ENCODE peak calls at places on chromosomes 3 and 15, in seven cellular contexts. One of them, this sample, is unnamed.

GRCh38 chr3:97804471-97804870 is 17.3 kb upstream of the CRYBG3 start:
- DNase-seq in A549: no peak
- DNase-seq in Calu3: no peak
- DNase-seq in bronchial epithelial cell: no peak
- DNase-seq in NB4: no peak
- DNase-seq in HFF-Myc: no peak
- DNase-seq in lower lobe of right lung: no peak
- DNase-seq in this sample: no peak

GRCh38 chr3:24837601-24838000 is 343.0 kb upstream of the THRB start:
- DNase-seq in A549: no peak
- DNase-seq in Calu3: no peak
- DNase-seq in bronchial epithelial cell: no peak
- DNase-seq in NB4: no peak
- DNase-seq in HFF-Myc: no peak
- DNase-seq in lower lobe of right lung: no peak
- DNase-seq in this sample: no peak

GRCh38 chr3:169886671-169887070 is 16.9 kb upstream of the LRRC31 start:
- DNase-seq in A549: no peak
- DNase-seq in Calu3: no peak
- DNase-seq in bronchial epithelial cell: no peak
- DNase-seq in NB4: no peak
- DNase-seq in HFF-Myc: no peak
- DNase-seq in lower lobe of right lung: peak
- DNase-seq in this sample: no peak

GRCh38 chr3:84136425-84136824 is 822.4 kb upstream of the CADM2 start:
- DNase-seq in A549: no peak
- DNase-seq in Calu3: no peak
- DNase-seq in bronchial epithelial cell: peak
- DNase-seq in NB4: no peak
- DNase-seq in HFF-Myc: no peak
- DNase-seq in lower lobe of right lung: no peak
- DNase-seq in this sample: no peak

GRCh38 chr3:46599590-46599989 is 12.7 kb upstream of the FAM240A start:
- DNase-seq in A549: no peak
- DNase-seq in Calu3: no peak
- DNase-seq in bronchial epithelial cell: no peak
- DNase-seq in NB4: no peak
- DNase-seq in HFF-Myc: no peak
- DNase-seq in lower lobe of right lung: no peak
- DNase-seq in this sample: no peak

GRCh38 chr3:15646924-15647511 is 45.5 kb downstream of the BTD start:
- DNase-seq in A549: peak
- DNase-seq in Calu3: no peak
- DNase-seq in bronchial epithelial cell: peak
- DNase-seq in NB4: peak
- DNase-seq in HFF-Myc: peak
- DNase-seq in lower lobe of right lung: no peak
- DNase-seq in this sample: peak

GRCh38 chr3:138097192-138097829 is 18.1 kb downstream of the DZIP1L start:
- DNase-seq in A549: peak
- DNase-seq in Calu3: peak
- DNase-seq in bronchial epithelial cell: no peak
- DNase-seq in NB4: peak
- DNase-seq in HFF-Myc: no peak
- DNase-seq in lower lobe of right lung: no peak
- DNase-seq in this sample: no peak

GRCh38 chr3:61702453-61702852 is 141.1 kb downstream of the PTPRG start:
- DNase-seq in A549: no peak
- DNase-seq in Calu3: no peak
- DNase-seq in bronchial epithelial cell: peak
- DNase-seq in NB4: no peak
- DNase-seq in HFF-Myc: no peak
- DNase-seq in lower lobe of right lung: no peak
- DNase-seq in this sample: peak

GRCh38 chr3:195259564-195260285 is 11.2 kb downstream of the XXYLT1 start:
- DNase-seq in A549: peak
- DNase-seq in Calu3: peak
- DNase-seq in bronchial epithelial cell: peak
- DNase-seq in NB4: peak
- DNase-seq in HFF-Myc: peak
- DNase-seq in lower lobe of right lung: peak
- DNase-seq in this sample: peak

GRCh38 chr15:82750831-82751181 is 41.1 kb upstream of the AP3B2 start:
- DNase-seq in A549: peak
- DNase-seq in Calu3: peak
- DNase-seq in bronchial epithelial cell: peak
- DNase-seq in NB4: no peak
- DNase-seq in HFF-Myc: no peak
- DNase-seq in lower lobe of right lung: no peak
- DNase-seq in this sample: no peak

GRCh38 chr3:170751083-170751893 is 118.7 kb downstream of the RPL22L1 start:
- DNase-seq in A549: peak
- DNase-seq in Calu3: peak
- DNase-seq in bronchial epithelial cell: peak
- DNase-seq in NB4: no peak
- DNase-seq in HFF-Myc: peak
- DNase-seq in lower lobe of right lung: no peak
- DNase-seq in this sample: peak

GRCh38 chr3:127226946-127227842 is 34.3 kb downstream of the PRR23E start:
- DNase-seq in A549: no peak
- DNase-seq in Calu3: no peak
- DNase-seq in bronchial epithelial cell: peak
- DNase-seq in NB4: peak
- DNase-seq in HFF-Myc: no peak
- DNase-seq in lower lobe of right lung: no peak
- DNase-seq in this sample: peak

GRCh38 chr3:194976049-194976451 is 290.4 kb downstream of the FAM43A start:
- DNase-seq in A549: no peak
- DNase-seq in Calu3: no peak
- DNase-seq in bronchial epithelial cell: no peak
- DNase-seq in NB4: no peak
- DNase-seq in HFF-Myc: no peak
- DNase-seq in lower lobe of right lung: peak
- DNase-seq in this sample: no peak

GRCh38 chr3:13708871-13709595 is 160.1 kb downstream of the FBLN2 start:
- DNase-seq in A549: no peak
- DNase-seq in Calu3: no peak
- DNase-seq in bronchial epithelial cell: no peak
- DNase-seq in NB4: no peak
- DNase-seq in HFF-Myc: no peak
- DNase-seq in lower lobe of right lung: no peak
- DNase-seq in this sample: no peak

GRCh38 chr3:136957751-136958288 is at the start of gene IL20RB:
- DNase-seq in A549: no peak
- DNase-seq in Calu3: no peak
- DNase-seq in bronchial epithelial cell: peak
- DNase-seq in NB4: no peak
- DNase-seq in HFF-Myc: no peak
- DNase-seq in lower lobe of right lung: no peak
- DNase-seq in this sample: peak

GRCh38 chr3:66392966-66393485 is 107.8 kb downstream of the LRIG1 start:
- DNase-seq in A549: no peak
- DNase-seq in Calu3: no peak
- DNase-seq in bronchial epithelial cell: no peak
- DNase-seq in NB4: no peak
- DNase-seq in HFF-Myc: no peak
- DNase-seq in lower lobe of right lung: no peak
- DNase-seq in this sample: no peak

GRCh38 chr15:67109141-67110034 is 44.0 kb downstream of the SMAD3 start:
- DNase-seq in A549: peak
- DNase-seq in Calu3: no peak
- DNase-seq in bronchial epithelial cell: no peak
- DNase-seq in NB4: peak
- DNase-seq in HFF-Myc: peak
- DNase-seq in lower lobe of right lung: peak
- DNase-seq in this sample: no peak

GRCh38 chr3:49013113-49013737 is 5.2 kb downstream of the DALRD3 start:
- DNase-seq in A549: no peak
- DNase-seq in Calu3: no peak
- DNase-seq in bronchial epithelial cell: no peak
- DNase-seq in NB4: no peak
- DNase-seq in HFF-Myc: no peak
- DNase-seq in lower lobe of right lung: no peak
- DNase-seq in this sample: peak
- TF ChIP-seq CTCF in A549: no peak
- TF ChIP-seq CTCF in Calu3: no peak
- TF ChIP-seq CTCF in bronchial epithelial cell: no peak
- TF ChIP-seq CTCF in NB4: no peak
- TF ChIP-seq CTCF in HFF-Myc: no peak
- TF ChIP-seq CTCF in lower lobe of right lung: no peak
- TF ChIP-seq CTCF in this sample: no peak

GRCh38 chr3:9826815-9827574 is 16.8 kb downstream of the RPUSD3 start:
- DNase-seq in A549: peak
- DNase-seq in Calu3: peak
- DNase-seq in bronchial epithelial cell: peak
- DNase-seq in NB4: peak
- DNase-seq in HFF-Myc: no peak
- DNase-seq in lower lobe of right lung: peak
- DNase-seq in this sample: no peak
- TF ChIP-seq CTCF in A549: peak
- TF ChIP-seq CTCF in Calu3: no peak
- TF ChIP-seq CTCF in bronchial epithelial cell: peak
- TF ChIP-seq CTCF in NB4: peak
- TF ChIP-seq CTCF in HFF-Myc: peak
- TF ChIP-seq CTCF in lower lobe of right lung: peak
- TF ChIP-seq CTCF in this sample: peak

GRCh38 chr15:28982886-28983285 is 97.1 kb downstream of the APBA2 start:
- DNase-seq in A549: no peak
- DNase-seq in Calu3: no peak
- DNase-seq in bronchial epithelial cell: no peak
- DNase-seq in NB4: no peak
- DNase-seq in HFF-Myc: no peak
- DNase-seq in lower lobe of right lung: no peak
- DNase-seq in this sample: no peak

GRCh38 chr15:28985691-28986090 is 99.9 kb downstream of the APBA2 start:
- DNase-seq in A549: no peak
- DNase-seq in Calu3: no peak
- DNase-seq in bronchial epithelial cell: no peak
- DNase-seq in NB4: no peak
- DNase-seq in HFF-Myc: no peak
- DNase-seq in lower lobe of right lung: no peak
- DNase-seq in this sample: no peak

GRCh38 chr15:28984421-28985375 is 98.9 kb downstream of the APBA2 start:
- DNase-seq in A549: no peak
- DNase-seq in Calu3: no peak
- DNase-seq in bronchial epithelial cell: no peak
- DNase-seq in NB4: peak
- DNase-seq in HFF-Myc: peak
- DNase-seq in lower lobe of right lung: no peak
- DNase-seq in this sample: no peak

GRCh38 chr15:28981921-28982320 is 96.1 kb downstream of the APBA2 start:
- DNase-seq in A549: no peak
- DNase-seq in Calu3: no peak
- DNase-seq in bronchial epithelial cell: no peak
- DNase-seq in NB4: no peak
- DNase-seq in HFF-Myc: no peak
- DNase-seq in lower lobe of right lung: no peak
- DNase-seq in this sample: no peak

DNA sequence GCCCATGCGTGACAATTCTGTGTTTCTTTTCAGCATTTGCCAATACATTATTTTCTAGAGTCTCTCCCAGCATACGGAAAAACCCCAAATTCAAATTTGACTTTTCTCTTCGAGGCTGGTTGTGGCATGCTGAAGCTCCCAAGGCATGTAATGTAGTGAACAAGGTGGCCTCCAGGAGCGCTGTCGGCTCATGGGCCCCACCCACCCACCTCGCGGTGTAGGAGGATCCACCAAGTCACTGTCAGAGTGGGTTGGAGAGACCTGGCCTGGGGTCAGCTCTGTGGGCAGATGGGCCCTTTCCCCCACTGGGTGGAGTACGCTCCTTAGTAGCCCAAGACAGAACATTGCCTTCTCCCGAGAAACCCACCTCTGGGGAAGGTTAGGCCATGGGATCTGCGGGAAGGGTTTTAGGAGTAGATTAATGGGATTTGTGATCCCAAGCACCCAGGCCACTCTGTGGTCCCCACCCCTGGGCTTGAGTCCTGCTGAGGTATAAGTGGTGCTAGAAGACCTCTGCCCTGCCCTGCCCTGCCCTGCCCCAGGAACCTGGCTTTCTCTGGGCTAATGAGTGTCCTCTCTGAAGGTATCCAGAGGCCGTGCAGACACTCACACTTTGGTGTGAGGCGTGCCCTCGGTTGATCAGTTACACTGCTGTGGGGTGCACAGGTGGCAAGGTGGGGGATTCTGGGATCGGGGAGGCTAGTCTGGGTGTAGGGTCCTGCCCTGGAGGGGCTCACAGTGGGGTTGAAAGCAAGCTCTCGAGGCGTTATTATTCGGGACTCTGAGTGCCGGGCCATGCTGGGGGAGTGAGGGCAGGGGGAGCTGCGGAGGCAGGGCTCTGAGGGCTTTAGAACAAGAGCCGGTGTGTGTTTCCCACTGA is 97.9 kb downstream of the APBA2 start:
- DNase-seq in A549: no peak
- DNase-seq in Calu3: no peak
- DNase-seq in bronchial epithelial cell: no peak
- DNase-seq in NB4: no peak
- DNase-seq in HFF-Myc: no peak
- DNase-seq in lower lobe of right lung: no peak
- DNase-seq in this sample: no peak
- TF ChIP-seq CTCF in A549: no peak
- TF ChIP-seq CTCF in Calu3: no peak
- TF ChIP-seq CTCF in bronchial epithelial cell: no peak
- TF ChIP-seq CTCF in NB4: no peak
- TF ChIP-seq CTCF in HFF-Myc: peak
- TF ChIP-seq CTCF in lower lobe of right lung: no peak
- TF ChIP-seq CTCF in this sample: no peak

GRCh38 chr15:34223904-34224596 is 766 bp upstream of the EMC4 start:
- DNase-seq in A549: peak
- DNase-seq in Calu3: no peak
- DNase-seq in bronchial epithelial cell: no peak
- DNase-seq in NB4: peak
- DNase-seq in HFF-Myc: no peak
- DNase-seq in lower lobe of right lung: no peak
- DNase-seq in this sample: no peak
- TF ChIP-seq CTCF in A549: peak
- TF ChIP-seq CTCF in Calu3: no peak
- TF ChIP-seq CTCF in bronchial epithelial cell: no peak
- TF ChIP-seq CTCF in NB4: no peak
- TF ChIP-seq CTCF in HFF-Myc: no peak
- TF ChIP-seq CTCF in lower lobe of right lung: no peak
- TF ChIP-seq CTCF in this sample: no peak

GRCh38 chr15:71109130-71109529 is 6.1 kb upstream of the THSD4 start:
- DNase-seq in A549: no peak
- DNase-seq in Calu3: no peak
- DNase-seq in bronchial epithelial cell: no peak
- DNase-seq in NB4: no peak
- DNase-seq in HFF-Myc: no peak
- DNase-seq in lower lobe of right lung: no peak
- DNase-seq in this sample: no peak
- TF ChIP-seq CTCF in A549: no peak
- TF ChIP-seq CTCF in Calu3: no peak
- TF ChIP-seq CTCF in bronchial epithelial cell: no peak
- TF ChIP-seq CTCF in NB4: no peak
- TF ChIP-seq CTCF in HFF-Myc: peak
- TF ChIP-seq CTCF in lower lobe of right lung: no peak
- TF ChIP-seq CTCF in this sample: peak

This sample was measured in foreskin keratinocyte.